ENCODE peak calls at places on chromosomes 12 and 14, in six cellular contexts. One of them, this sample, is unnamed.

GRCh38 chr14:91892918-91893527 is 25.7 kb upstream of the TC2N start:
- DNase-seq in WTC11: peak; percentile 62
- DNase-seq in KG1: no peak
- DNase-seq in M059J: no peak
- DNase-seq in lung microvascular endothelial cell: no peak
- DNase-seq in MG63: peak; percentile 20
- DNase-seq in this sample: peak; percentile 83

GRCh38 chr14:101005447-101005846 is 101.9 kb upstream of the RTL1 start:
- DNase-seq in WTC11: no peak
- DNase-seq in KG1: no peak
- DNase-seq in M059J: no peak
- DNase-seq in lung microvascular endothelial cell: no peak
- DNase-seq in MG63: no peak
- DNase-seq in this sample: no peak

GRCh38 chr12:113855998-113856397 is 110.1 kb downstream of the RBM19 start:
- DNase-seq in WTC11: no peak
- DNase-seq in KG1: no peak
- DNase-seq in M059J: no peak
- DNase-seq in lung microvascular endothelial cell: no peak
- DNase-seq in MG63: no peak
- DNase-seq in this sample: no peak

GRCh38 chr12:114669501-114670256 is 14.3 kb downstream of the TBX3 start:
- DNase-seq in WTC11: no peak
- DNase-seq in KG1: no peak
- DNase-seq in M059J: peak; percentile 90
- DNase-seq in lung microvascular endothelial cell: no peak
- DNase-seq in MG63: no peak
- DNase-seq in this sample: peak; percentile 77

GRCh38 chr14:91744068-91744480 is 12.2 kb upstream of the CATSPERB start:
- DNase-seq in WTC11: no peak
- DNase-seq in KG1: no peak
- DNase-seq in M059J: peak; percentile 4
- DNase-seq in lung microvascular endothelial cell: peak; percentile 13
- DNase-seq in MG63: no peak
- DNase-seq in this sample: no peak

GRCh38 chr12:916240-916639 is 33.3 kb downstream of the RAD52 start:
- DNase-seq in WTC11: no peak
- DNase-seq in KG1: no peak
- DNase-seq in M059J: no peak
- DNase-seq in lung microvascular endothelial cell: no peak
- DNase-seq in MG63: no peak
- DNase-seq in this sample: peak; percentile 10

GRCh38 chr12:76260390-76260748 is 87.8 kb downstream of the BBS10 start:
- DNase-seq in WTC11: no peak
- DNase-seq in KG1: no peak
- DNase-seq in M059J: peak; percentile 56
- DNase-seq in lung microvascular endothelial cell: peak; percentile 67
- DNase-seq in MG63: no peak
- DNase-seq in this sample: no peak

GRCh38 chr14:73489481-73490175 is 1.1 kb upstream of the RIOX1 start:
- DNase-seq in WTC11: no peak
- DNase-seq in KG1: no peak
- DNase-seq in M059J: peak; percentile 59
- DNase-seq in lung microvascular endothelial cell: no peak
- DNase-seq in MG63: no peak
- DNase-seq in this sample: peak; percentile 33

GRCh38 chr12:325886-326285 is 63.2 kb downstream of the KDM5A start:
- DNase-seq in WTC11: no peak
- DNase-seq in KG1: no peak
- DNase-seq in M059J: no peak
- DNase-seq in lung microvascular endothelial cell: no peak
- DNase-seq in MG63: no peak
- DNase-seq in this sample: no peak

GRCh38 chr14:21300892-21301291 is 21.0 kb downstream of the RPGRIP1 start:
- DNase-seq in WTC11: peak; percentile 70
- DNase-seq in KG1: no peak
- DNase-seq in M059J: no peak
- DNase-seq in lung microvascular endothelial cell: no peak
- DNase-seq in MG63: peak; percentile 27
- DNase-seq in this sample: peak; percentile 78

GRCh38 chr12:92079054-92079385 is 66.6 kb downstream of the BTG1 start:
- DNase-seq in WTC11: no peak
- DNase-seq in KG1: no peak
- DNase-seq in M059J: peak; percentile 27
- DNase-seq in lung microvascular endothelial cell: no peak
- DNase-seq in MG63: no peak
- DNase-seq in this sample: no peak

GRCh38 chr14:76924363-76925151 is 98.3 kb downstream of the LRRC74A start:
- DNase-seq in WTC11: peak; percentile 86
- DNase-seq in KG1: no peak
- DNase-seq in M059J: peak; percentile 61
- DNase-seq in lung microvascular endothelial cell: peak; percentile 32
- DNase-seq in MG63: no peak
- DNase-seq in this sample: peak; percentile 99

GRCh38 chr14:66485029-66485428 is 1.1 kb upstream of the CCDC196 start:
- DNase-seq in WTC11: no peak
- DNase-seq in KG1: no peak
- DNase-seq in M059J: no peak
- DNase-seq in lung microvascular endothelial cell: no peak
- DNase-seq in MG63: no peak
- DNase-seq in this sample: no peak

GRCh38 chr12:98738539-98738938 is 93.4 kb downstream of the APAF1 start:
- DNase-seq in WTC11: no peak
- DNase-seq in KG1: no peak
- DNase-seq in M059J: no peak
- DNase-seq in lung microvascular endothelial cell: no peak
- DNase-seq in MG63: no peak
- DNase-seq in this sample: no peak

GRCh38 chr12:19129121-19129485 is 430 bp upstream of the PLEKHA5 start:
- DNase-seq in WTC11: no peak
- DNase-seq in KG1: no peak
- DNase-seq in M059J: peak; percentile 29
- DNase-seq in lung microvascular endothelial cell: no peak
- DNase-seq in MG63: no peak
- DNase-seq in this sample: no peak

GRCh38 chr12:75868501-75868900 is 163.1 kb downstream of the PHLDA1 start:
- DNase-seq in WTC11: no peak
- DNase-seq in KG1: no peak
- DNase-seq in M059J: peak; percentile 45
- DNase-seq in lung microvascular endothelial cell: no peak
- DNase-seq in MG63: peak; percentile 64
- DNase-seq in this sample: no peak

GRCh38 chr12:128259556-128260070 is 7.4 kb upstream of the TMEM132C start:
- DNase-seq in WTC11: no peak
- DNase-seq in KG1: no peak
- DNase-seq in M059J: no peak
- DNase-seq in lung microvascular endothelial cell: peak; percentile 45
- DNase-seq in MG63: no peak
- DNase-seq in this sample: peak; percentile 41

GRCh38 chr14:55198749-55199148 is 7.4 kb upstream of the DLGAP5 start:
- DNase-seq in WTC11: no peak
- DNase-seq in KG1: no peak
- DNase-seq in M059J: no peak
- DNase-seq in lung microvascular endothelial cell: no peak
- DNase-seq in MG63: no peak
- DNase-seq in this sample: no peak

GRCh38 chr14:105199093-105199492 is 18.0 kb upstream of the NUDT14 start:
- DNase-seq in WTC11: no peak
- DNase-seq in KG1: no peak
- DNase-seq in M059J: peak; percentile 71
- DNase-seq in lung microvascular endothelial cell: peak; percentile 87
- DNase-seq in MG63: peak; percentile 40
- DNase-seq in this sample: no peak

GRCh38 chr14:96253140-96253539 is 2.9 kb upstream of the BDKRB1 start:
- DNase-seq in WTC11: no peak
- DNase-seq in KG1: no peak
- DNase-seq in M059J: peak; percentile 86
- DNase-seq in lung microvascular endothelial cell: no peak
- DNase-seq in MG63: peak; percentile 86
- DNase-seq in this sample: no peak

GRCh38 chr12:18222699-18223098 is 38.6 kb upstream of the PIK3C2G start:
- DNase-seq in WTC11: no peak
- DNase-seq in KG1: no peak
- DNase-seq in M059J: no peak
- DNase-seq in lung microvascular endothelial cell: no peak
- DNase-seq in MG63: no peak
- DNase-seq in this sample: no peak

GRCh38 chr14:30894923-30895515 is 20.7 kb downstream of the COCH start:
- DNase-seq in WTC11: no peak
- DNase-seq in KG1: no peak
- DNase-seq in M059J: no peak
- DNase-seq in lung microvascular endothelial cell: no peak
- DNase-seq in MG63: no peak
- DNase-seq in this sample: peak; percentile 24

GRCh38 chr12:24948452-24948815 is 467 bp downstream of the BCAT1 start:
- DNase-seq in WTC11: no peak
- DNase-seq in KG1: no peak
- DNase-seq in M059J: peak; percentile 64
- DNase-seq in lung microvascular endothelial cell: peak; percentile 67
- DNase-seq in MG63: peak; percentile 47
- DNase-seq in this sample: peak; percentile 62

GRCh38 chr14:50855558-50855957 is 16.3 kb upstream of the ABHD12B start:
- DNase-seq in WTC11: no peak
- DNase-seq in KG1: no peak
- DNase-seq in M059J: no peak
- DNase-seq in lung microvascular endothelial cell: no peak
- DNase-seq in MG63: no peak
- DNase-seq in this sample: peak; percentile 44

This sample was measured in GM23338.